ENCODE peak calls at places on chromosome 13, in seven cellular contexts. U, L, H, Z, Y, J and N are unnamed samples.

GRCh38 chr13:77374786-77375185 is 47.9 kb upstream of the MYCBP2 start:
- DNase-seq in L (no peak), Y (no peak), Z (no peak), U (no peak), H (peak), J (no peak), N (no peak)

GRCh38 chr13:27980280-27980998 is 8.1 kb downstream of the URAD start:
- DNase-seq in U (no peak), H (no peak), Y (no peak), J (no peak), Z (no peak), L (no peak), N (no peak)

GRCh38 chr13:41505209-41505835 is 48.0 kb downstream of the RGCC start:
- DNase-seq in L (peak), H (no peak), J (no peak), U (peak), Z (no peak), Y (peak), N (no peak)

GRCh38 chr13:80339841-80340642 is 884 bp downstream of the SPRY2 start:
- DNase-seq in U (peak), L (peak), Z (peak), J (peak), H (no peak), Y (peak), N (no peak)

GRCh38 chr13:112711528-112712265 is 21.9 kb downstream of the ATP11A start:
- DNase-seq in Y (peak), U (peak), L (no peak), J (peak), Z (no peak), H (peak), N (no peak)

GRCh38 chr13:99724633-99725517 is 223.6 kb downstream of the TM9SF2 start:
- DNase-seq in Y (no peak), H (no peak), L (no peak), J (no peak), U (no peak), Z (no peak), N (no peak)

GRCh38 chr13:90545070-90545840 is 802.2 kb upstream of the MIR17HG start:
- DNase-seq in J (peak), Z (no peak), L (no peak), U (peak), Y (peak), H (no peak), N (no peak)

GRCh38 chr13:38735655-38736440 is 49.0 kb downstream of the FREM2 start:
- DNase-seq in Y (no peak), L (no peak), U (no peak), J (no peak), Z (no peak), H (no peak), N (no peak)